ENCODE peak calls at places on chromosomes 13 and 19, in nine cellular contexts. Z is cardiac fibroblast; K is RPMI7951; M is iPS-NIHi11; H is activated CD4-positive, CD25-positive, alpha-beta regulatory T cell; G is PC-9; I is AG09309; C is left ventricle myocardium inferior; F is AG04449. V is an unnamed sample.

GRCh38 chr19:48695743-48696352 is at the start of gene FUT2:
- DNase-seq in M (peak), G (peak), I (no peak), F (no peak), C (no peak), H (no peak), K (no peak), Z (no peak), V (peak)

GRCh38 chr19:4754248-4754647 is 30.6 kb upstream of the DPP9 start:
- DNase-seq in K (peak), H (no peak), Z (no peak), M (no peak), G (no peak), I (no peak), C (no peak), F (no peak), V (no peak)

GRCh38 chr13:106599875-106600797 is 32.2 kb upstream of the ARGLU1 start:
- DNase-seq in K (peak), G (no peak), F (peak), H (no peak), C (no peak), M (no peak), Z (peak), I (peak), V (no peak)

GRCh38 chr13:22298530-22298929 is 627.7 kb downstream of the FGF9 start:
- DNase-seq in I (no peak), C (no peak), F (no peak), Z (no peak), M (peak), H (no peak), K (no peak), G (no peak), V (no peak)

GRCh38 chr13:23778879-23779278 is 110.3 kb downstream of the MIPEP start:
- DNase-seq in K (no peak), Z (peak), C (no peak), H (no peak), G (no peak), M (no peak), I (no peak), F (no peak), V (no peak)

GRCh38 chr13:27679896-27680295 is 58.2 kb downstream of the POLR1D start:
- DNase-seq in H (no peak), G (no peak), F (no peak), I (no peak), Z (no peak), K (no peak), C (no peak), M (no peak), V (no peak)

GRCh38 chr19:18650048-18650435 is 13.2 kb downstream of the KLHL26 start:
- DNase-seq in Z (peak), I (no peak), M (no peak), G (no peak), K (no peak), C (peak), F (no peak), H (no peak), V (peak)

GRCh38 chr19:18112989-18113478 is 15.5 kb downstream of the MAST3 start:
- DNase-seq in M (peak), I (no peak), F (no peak), H (peak), K (peak), C (peak), G (peak), Z (peak), V (peak)

GRCh38 chr13:112904436-112904960 is 64.5 kb upstream of the MCF2L start:
- DNase-seq in M (no peak), I (no peak), K (no peak), H (no peak), C (no peak), F (no peak), G (no peak), Z (no peak), V (no peak)

GRCh38 chr19:42132030-42132628 is at the start of gene POU2F2:
- DNase-seq in C (peak), G (no peak), I (no peak), Z (no peak), K (peak), M (no peak), F (no peak), H (peak), V (peak)

GRCh38 chr13:110471156-110471832 is 90.2 kb downstream of the RAB20 start:
- DNase-seq in F (no peak), C (no peak), H (no peak), K (no peak), Z (peak), G (no peak), I (no peak), M (no peak), V (peak)

GRCh38 chr19:31223805-31224534 is 125.3 kb downstream of the TSHZ3 start:
- DNase-seq in F (peak), I (peak), Z (peak), H (no peak), G (no peak), C (no peak), K (peak), M (no peak), V (no peak)

GRCh38 chr19:32318884-32319520 is 26.4 kb upstream of the ZNF507 start:
- DNase-seq in G (peak), Z (peak), F (no peak), H (no peak), K (peak), C (no peak), I (no peak), M (peak), V (no peak)

GRCh38 chr13:50908371-50908770 is 1.2 kb upstream of the RNASEH2B start:
- DNase-seq in M (no peak), Z (no peak), C (no peak), K (no peak), G (no peak), H (no peak), F (no peak), I (no peak), V (no peak)

GRCh38 chr19:6047256-6047655 is 63.0 kb downstream of the RFX2 start:
- DNase-seq in K (no peak), H (no peak), F (no peak), G (no peak), I (no peak), C (no peak), M (no peak), Z (no peak), V (no peak)

GRCh38 chr19:41597600-41598041 is 21.7 kb downstream of the CEACAM21 start:
- DNase-seq in Z (peak), G (peak), H (peak), I (peak), K (peak), F (peak), C (peak), M (peak), V (peak)

GRCh38 chr13:35140831-35141230 is 198.8 kb downstream of the NBEA start:
- DNase-seq in H (no peak), C (no peak), G (no peak), F (no peak), K (peak), I (no peak), Z (no peak), M (no peak), V (no peak)

GRCh38 chr19:49244256-49244655 is 80.7 kb downstream of the SLC6A16 start:
- DNase-seq in F (no peak), Z (no peak), I (no peak), G (no peak), C (no peak), H (no peak), M (no peak), K (no peak), V (no peak)

GRCh38 chr13:27794921-27795717 is 2.8 kb downstream of the GSX1 start:
- DNase-seq in H (no peak), Z (no peak), M (no peak), F (no peak), I (no peak), K (no peak), C (no peak), G (no peak), V (no peak)

GRCh38 chr19:17948474-17948966 is 15.7 kb downstream of the CCDC124 start:
- DNase-seq in M (peak), K (no peak), C (no peak), G (no peak), F (no peak), I (no peak), Z (no peak), H (no peak), V (no peak)

GRCh38 chr13:63201493-63201892 is 1785.8 kb upstream of the PCDH20 start:
- DNase-seq in M (no peak), H (no peak), I (no peak), Z (no peak), G (no peak), F (no peak), K (no peak), C (no peak), V (no peak)

GRCh38 chr13:40189885-40190655 is 476.4 kb downstream of the FOXO1 start:
- DNase-seq in G (no peak), H (no peak), F (no peak), C (no peak), M (peak), I (no peak), Z (no peak), K (peak), V (no peak)

GRCh38 chr19:11019824-11020223 is 59.0 kb downstream of the SMARCA4 start:
- DNase-seq in K (no peak), H (no peak), F (no peak), M (no peak), G (no peak), C (no peak), I (no peak), Z (peak), V (no peak)

GRCh38 chr13:67096418-67096817 is 133.7 kb downstream of the PCDH9 start:
- DNase-seq in C (no peak), I (no peak), G (no peak), M (no peak), H (no peak), F (no peak), Z (no peak), K (no peak), V (no peak)

GRCh38 chr13:22061371-22061805 is 390.5 kb downstream of the FGF9 start:
- DNase-seq in H (no peak), I (no peak), F (no peak), Z (no peak), M (no peak), C (no peak), G (no peak), K (no peak), V (no peak)

GRCh38 chr13:109803822-109804221 is 17.4 kb upstream of the IRS2 start:
- DNase-seq in I (no peak), Z (no peak), G (peak), H (no peak), C (no peak), K (no peak), F (no peak), M (no peak), V (no peak)

GRCh38 chr13:63463782-63464610 is 2048.3 kb upstream of the PCDH20 start:
- DNase-seq in Z (no peak), K (no peak), C (no peak), G (no peak), H (no peak), I (no peak), F (no peak), M (no peak), V (no peak)

V was measured in mucosa of gallbladder.